ENCODE peak calls at places on chromosomes 3 and 15, in ten cellular contexts. I is LoVo; T is NCI-H146; L is EL; N is mucosa of descending colon; C is activated CD4-positive, alpha-beta T cell treated with anti-CD3 and anti-CD28 coated beads, Interleukin-2, amount 50 U/mL, for 24 hours; U is endothelial cell; G is frontal cortex; R is NCI-H1105; V is mesothelial cell of epicardium. Q is an unnamed sample.
A peak's percentile ranks its signal among the peaks of the same experiment; 100 is the strongest.

GRCh38 chr15:41629883-41630282 is 30.3 kb upstream of the MGA start:
- DNase-seq in I (no peak), T (no peak), L (no peak), N (no peak), C (no peak), U (no peak), G (no peak), R (no peak), V (no peak), Q (no peak)

GRCh38 chr3:9153763-9154601 is 95.5 kb downstream of the SRGAP3 start:
- DNase-seq in I (no peak), T (no peak), L (peak; percentile 17), N (no peak), C (no peak), U (no peak), G (no peak), R (no peak), V (no peak), Q (no peak)

GRCh38 chr3:65828706-65829105 is 210.0 kb downstream of the MAGI1 start:
- DNase-seq in I (no peak), T (no peak), L (peak; percentile 67), N (no peak), C (no peak), U (no peak), G (no peak), R (no peak), V (no peak), Q (no peak)

GRCh38 chr3:159936541-159936940 is 52.1 kb upstream of the IL12A start:
- DNase-seq in I (no peak), T (no peak), L (peak; percentile 37), N (no peak), C (no peak), U (no peak), G (no peak), R (no peak), V (no peak), Q (no peak)

GRCh38 chr3:49930922-49931321 is 1.3 kb upstream of the MON1A start:
- DNase-seq in I (no peak), T (peak; percentile 35), L (peak; percentile 29), N (no peak), C (no peak), U (peak; percentile 30), G (no peak), R (no peak), V (no peak), Q (no peak)

GRCh38 chr3:5891721-5892120 is 704.2 kb downstream of the EDEM1 start:
- DNase-seq in I (no peak), T (peak; percentile 22), L (no peak), N (no peak), C (no peak), U (no peak), G (no peak), R (no peak), V (no peak), Q (no peak)

GRCh38 chr3:149473314-149473990 is 1.0 kb upstream of the TM4SF4 start:
- DNase-seq in I (peak; percentile 93), T (no peak), L (peak; percentile 92), N (peak; percentile 32), C (no peak), U (no peak), G (no peak), R (no peak), V (no peak), Q (no peak)

GRCh38 chr3:117537949-117538348 is 828.4 kb downstream of the TUSC7 start:
- DNase-seq in I (no peak), T (no peak), L (no peak), N (no peak), C (no peak), U (no peak), G (no peak), R (no peak), V (no peak), Q (no peak)

GRCh38 chr3:5012398-5012797 is 33.2 kb downstream of the BHLHE40 start:
- DNase-seq in I (no peak), T (no peak), L (no peak), N (no peak), C (no peak), U (no peak), G (no peak), R (no peak), V (no peak), Q (no peak)